ENCODE peak calls at places on chromosomes 13 and 19, in four cellular contexts. One of them, this sample, is unnamed.

GRCh38 chr13:28494861-28495585 is at the start of gene FLT1:
- DNase-seq in activated CD8-positive, alpha-beta T cell treated with anti-CD3 and anti-CD28 coated beads for 36 hours: peak; percentile 59
- DNase-seq in Caco-2: peak; percentile 54
- DNase-seq in AG09309: no peak
- DNase-seq in this sample: peak; percentile 38

GRCh38 chr19:3115916-3116602 is 19.8 kb upstream of the GNA15 start:
- DNase-seq in activated CD8-positive, alpha-beta T cell treated with anti-CD3 and anti-CD28 coated beads for 36 hours: no peak
- DNase-seq in Caco-2: no peak
- DNase-seq in AG09309: no peak
- DNase-seq in this sample: peak; percentile 3

GRCh38 chr13:111480503-111480902 is 160.1 kb downstream of the TEX29 start:
- DNase-seq in activated CD8-positive, alpha-beta T cell treated with anti-CD3 and anti-CD28 coated beads for 36 hours: no peak
- DNase-seq in Caco-2: no peak
- DNase-seq in AG09309: no peak
- DNase-seq in this sample: no peak

GRCh38 chr19:10593820-10594637 is 6.9 kb upstream of the AP1M2 start:
- DNase-seq in activated CD8-positive, alpha-beta T cell treated with anti-CD3 and anti-CD28 coated beads for 36 hours: no peak
- DNase-seq in Caco-2: peak; percentile 9
- DNase-seq in AG09309: no peak
- DNase-seq in this sample: peak; percentile 16

GRCh38 chr19:42074513-42075363 is 1.2 kb upstream of the ZNF574 start:
- DNase-seq in activated CD8-positive, alpha-beta T cell treated with anti-CD3 and anti-CD28 coated beads for 36 hours: peak; percentile 25
- DNase-seq in Caco-2: peak; percentile 53
- DNase-seq in AG09309: no peak
- DNase-seq in this sample: no peak

GRCh38 chr13:110493161-110493593 is 68.3 kb downstream of the RAB20 start:
- DNase-seq in activated CD8-positive, alpha-beta T cell treated with anti-CD3 and anti-CD28 coated beads for 36 hours: no peak
- DNase-seq in Caco-2: no peak
- DNase-seq in AG09309: no peak
- DNase-seq in this sample: no peak

GRCh38 chr13:72062566-72062965 is 195.6 kb upstream of the DACH1 start:
- DNase-seq in activated CD8-positive, alpha-beta T cell treated with anti-CD3 and anti-CD28 coated beads for 36 hours: no peak
- DNase-seq in Caco-2: no peak
- DNase-seq in AG09309: no peak
- DNase-seq in this sample: no peak

GRCh38 chr13:33615436-33615835 is 202.5 kb upstream of the RFC3 start:
- DNase-seq in activated CD8-positive, alpha-beta T cell treated with anti-CD3 and anti-CD28 coated beads for 36 hours: no peak
- DNase-seq in Caco-2: no peak
- DNase-seq in AG09309: no peak
- DNase-seq in this sample: no peak

GRCh38 chr19:34712606-34713261 is 21.3 kb upstream of the ZNF181 start:
- DNase-seq in activated CD8-positive, alpha-beta T cell treated with anti-CD3 and anti-CD28 coated beads for 36 hours: peak; percentile 69
- DNase-seq in Caco-2: peak; percentile 77
- DNase-seq in AG09309: peak; percentile 52
- DNase-seq in this sample: peak; percentile 71

GRCh38 chr19:11699931-11700794 is 38.6 kb downstream of the ZNF823 start:
- DNase-seq in activated CD8-positive, alpha-beta T cell treated with anti-CD3 and anti-CD28 coated beads for 36 hours: peak; percentile 15
- DNase-seq in Caco-2: peak; percentile 44
- DNase-seq in AG09309: no peak
- DNase-seq in this sample: peak; percentile 41

GRCh38 chr13:79392882-79393563 is 13.0 kb downstream of the RBM26 start:
- DNase-seq in activated CD8-positive, alpha-beta T cell treated with anti-CD3 and anti-CD28 coated beads for 36 hours: peak; percentile 47
- DNase-seq in Caco-2: no peak
- DNase-seq in AG09309: no peak
- DNase-seq in this sample: peak; percentile 72

DNA sequence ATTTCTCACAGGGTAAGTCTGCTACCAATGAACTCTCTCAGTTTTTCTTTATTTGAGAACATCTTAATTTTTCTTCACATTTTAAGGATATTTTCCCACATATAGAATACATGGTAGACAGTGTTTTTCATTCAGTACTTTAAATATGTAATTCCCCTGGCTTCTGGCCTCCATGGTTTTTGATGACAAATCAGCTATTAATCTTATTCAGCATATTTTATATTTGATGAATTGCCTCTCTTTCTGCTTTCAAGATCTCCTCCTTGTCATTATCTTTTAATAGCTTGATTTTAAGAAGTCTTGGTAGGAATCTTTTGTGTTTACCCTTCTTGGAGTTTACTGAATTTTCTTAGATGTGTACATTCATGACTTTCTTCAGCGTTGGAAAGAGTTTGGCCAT is 27.6 kb downstream of the TNFSF13B start:
- DNase-seq in activated CD8-positive, alpha-beta T cell treated with anti-CD3 and anti-CD28 coated beads for 36 hours: no peak
- DNase-seq in Caco-2: no peak
- DNase-seq in AG09309: no peak
- DNase-seq in this sample: no peak
- TF ChIP-seq CTCF in activated CD8-positive, alpha-beta T cell treated with anti-CD3 and anti-CD28 coated beads for 36 hours: no peak
- TF ChIP-seq CTCF in Caco-2: no peak
- TF ChIP-seq CTCF in AG09309: no peak
- TF ChIP-seq CTCF in this sample: no peak

GRCh38 chr19:38793671-38794070 is 4.7 kb downstream of the LGALS7B start:
- DNase-seq in activated CD8-positive, alpha-beta T cell treated with anti-CD3 and anti-CD28 coated beads for 36 hours: no peak
- DNase-seq in Caco-2: no peak
- DNase-seq in AG09309: no peak
- DNase-seq in this sample: no peak

GRCh38 chr19:38792250-38793111 is 3.5 kb downstream of the LGALS7B start:
- DNase-seq in activated CD8-positive, alpha-beta T cell treated with anti-CD3 and anti-CD28 coated beads for 36 hours: peak; percentile 68
- DNase-seq in Caco-2: no peak
- DNase-seq in AG09309: no peak
- DNase-seq in this sample: no peak

GRCh38 chr19:38796154-38796553 is 7.2 kb downstream of the LGALS7B start:
- DNase-seq in activated CD8-positive, alpha-beta T cell treated with anti-CD3 and anti-CD28 coated beads for 36 hours: no peak
- DNase-seq in Caco-2: no peak
- DNase-seq in AG09309: no peak
- DNase-seq in this sample: no peak

GRCh38 chr19:38795549-38795948 is 6.5 kb downstream of the LGALS7B start:
- DNase-seq in activated CD8-positive, alpha-beta T cell treated with anti-CD3 and anti-CD28 coated beads for 36 hours: no peak
- DNase-seq in Caco-2: no peak
- DNase-seq in AG09309: no peak
- DNase-seq in this sample: no peak

DNA sequence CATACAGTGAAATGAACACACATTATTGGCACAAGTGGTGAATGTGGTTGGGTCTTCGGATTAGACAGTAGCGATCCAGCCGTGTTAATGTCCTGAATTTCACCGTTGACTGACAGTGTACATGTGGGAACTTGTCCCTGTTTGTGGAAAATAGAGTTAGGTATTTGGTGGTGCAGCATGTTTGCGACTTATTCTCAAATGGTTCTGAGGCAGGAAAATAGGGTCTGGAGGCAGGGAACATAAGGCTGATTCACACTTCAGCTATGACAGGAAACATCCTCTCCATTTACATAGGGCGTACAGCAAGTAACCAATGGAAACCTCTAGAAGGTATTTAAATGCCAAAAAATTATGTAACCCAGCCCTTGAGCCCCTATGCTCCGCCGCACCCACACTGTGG is 4.2 kb downstream of the LGALS7B start:
- DNase-seq in activated CD8-positive, alpha-beta T cell treated with anti-CD3 and anti-CD28 coated beads for 36 hours: no peak
- DNase-seq in Caco-2: no peak
- DNase-seq in AG09309: no peak
- DNase-seq in this sample: peak; percentile 9
- TF ChIP-seq CTCF in activated CD8-positive, alpha-beta T cell treated with anti-CD3 and anti-CD28 coated beads for 36 hours: no peak
- TF ChIP-seq CTCF in Caco-2: no peak
- TF ChIP-seq CTCF in AG09309: no peak
- TF ChIP-seq CTCF in this sample: no peak

DNA sequence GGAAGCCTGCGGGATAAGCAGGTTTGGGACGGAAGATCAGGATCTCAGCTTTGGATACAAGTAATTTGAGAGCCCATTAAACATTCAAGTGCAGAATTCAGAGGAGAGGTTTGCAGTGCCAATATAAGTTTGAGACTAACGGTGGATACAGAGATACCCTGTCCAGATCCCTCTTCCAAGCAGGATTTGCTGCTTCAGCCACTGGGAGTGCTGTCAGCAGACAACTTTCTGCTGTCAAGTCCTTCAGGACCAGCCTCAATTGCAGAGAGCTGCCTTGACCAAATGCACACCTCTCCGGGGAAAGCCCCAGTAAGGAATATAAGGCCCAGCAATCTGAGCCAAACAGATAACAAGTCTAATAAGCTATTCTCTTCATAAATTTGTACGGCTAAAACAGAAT is 46.1 kb upstream of the ZNF780A start:
- DNase-seq in activated CD8-positive, alpha-beta T cell treated with anti-CD3 and anti-CD28 coated beads for 36 hours: no peak
- DNase-seq in Caco-2: no peak
- DNase-seq in AG09309: no peak
- DNase-seq in this sample: no peak
- TF ChIP-seq CTCF in activated CD8-positive, alpha-beta T cell treated with anti-CD3 and anti-CD28 coated beads for 36 hours: no peak
- TF ChIP-seq CTCF in Caco-2: no peak
- TF ChIP-seq CTCF in AG09309: no peak
- TF ChIP-seq CTCF in this sample: no peak

DNA sequence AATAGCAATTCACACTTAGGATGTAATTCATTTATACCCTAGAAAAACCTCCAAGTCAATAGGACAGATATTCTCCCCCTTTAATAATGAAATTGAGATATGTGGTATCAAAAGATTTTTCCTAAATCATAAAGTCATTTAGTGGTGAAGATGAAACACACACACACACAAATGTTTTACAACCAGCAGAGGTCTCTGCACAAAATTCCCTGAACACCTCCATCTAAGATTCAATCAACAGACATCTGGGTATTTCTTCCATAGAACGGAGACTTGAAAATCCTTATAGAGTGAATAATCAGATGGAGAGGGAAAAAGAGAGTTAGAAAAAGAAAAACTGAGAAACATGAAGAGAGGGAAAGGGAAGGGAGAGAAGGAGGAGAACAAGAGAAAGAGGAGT is 52.8 kb downstream of the MYCBP2 start:
- DNase-seq in activated CD8-positive, alpha-beta T cell treated with anti-CD3 and anti-CD28 coated beads for 36 hours: no peak
- DNase-seq in Caco-2: no peak
- DNase-seq in AG09309: no peak
- DNase-seq in this sample: no peak
- TF ChIP-seq CTCF in activated CD8-positive, alpha-beta T cell treated with anti-CD3 and anti-CD28 coated beads for 36 hours: no peak
- TF ChIP-seq CTCF in Caco-2: no peak
- TF ChIP-seq CTCF in AG09309: no peak
- TF ChIP-seq CTCF in this sample: peak; percentile 43

GRCh38 chr19:28705008-28705407 is 507.9 kb downstream of the UQCRFS1 start:
- DNase-seq in activated CD8-positive, alpha-beta T cell treated with anti-CD3 and anti-CD28 coated beads for 36 hours: no peak
- DNase-seq in Caco-2: peak; percentile 5
- DNase-seq in AG09309: peak; percentile 68
- DNase-seq in this sample: peak; percentile 83
- TF ChIP-seq CTCF in activated CD8-positive, alpha-beta T cell treated with anti-CD3 and anti-CD28 coated beads for 36 hours: no peak
- TF ChIP-seq CTCF in Caco-2: no peak
- TF ChIP-seq CTCF in AG09309: peak; percentile 68
- TF ChIP-seq CTCF in this sample: peak; percentile 66

GRCh38 chr19:6491802-6492592 is 10.1 kb downstream of the TUBB4A start:
- DNase-seq in activated CD8-positive, alpha-beta T cell treated with anti-CD3 and anti-CD28 coated beads for 36 hours: no peak
- DNase-seq in Caco-2: no peak
- DNase-seq in AG09309: no peak
- DNase-seq in this sample: no peak

GRCh38 chr19:6484831-6485230 is 3.2 kb upstream of the DENND1C start:
- DNase-seq in activated CD8-positive, alpha-beta T cell treated with anti-CD3 and anti-CD28 coated beads for 36 hours: no peak
- DNase-seq in Caco-2: no peak
- DNase-seq in AG09309: no peak
- DNase-seq in this sample: no peak

GRCh38 chr19:6494438-6495036 is 7.6 kb downstream of the TUBB4A start:
- DNase-seq in activated CD8-positive, alpha-beta T cell treated with anti-CD3 and anti-CD28 coated beads for 36 hours: no peak
- DNase-seq in Caco-2: no peak
- DNase-seq in AG09309: no peak
- DNase-seq in this sample: no peak

GRCh38 chr19:6490134-6490533 is 8.5 kb upstream of the DENND1C start:
- DNase-seq in activated CD8-positive, alpha-beta T cell treated with anti-CD3 and anti-CD28 coated beads for 36 hours: no peak
- DNase-seq in Caco-2: no peak
- DNase-seq in AG09309: no peak
- DNase-seq in this sample: no peak

DNA sequence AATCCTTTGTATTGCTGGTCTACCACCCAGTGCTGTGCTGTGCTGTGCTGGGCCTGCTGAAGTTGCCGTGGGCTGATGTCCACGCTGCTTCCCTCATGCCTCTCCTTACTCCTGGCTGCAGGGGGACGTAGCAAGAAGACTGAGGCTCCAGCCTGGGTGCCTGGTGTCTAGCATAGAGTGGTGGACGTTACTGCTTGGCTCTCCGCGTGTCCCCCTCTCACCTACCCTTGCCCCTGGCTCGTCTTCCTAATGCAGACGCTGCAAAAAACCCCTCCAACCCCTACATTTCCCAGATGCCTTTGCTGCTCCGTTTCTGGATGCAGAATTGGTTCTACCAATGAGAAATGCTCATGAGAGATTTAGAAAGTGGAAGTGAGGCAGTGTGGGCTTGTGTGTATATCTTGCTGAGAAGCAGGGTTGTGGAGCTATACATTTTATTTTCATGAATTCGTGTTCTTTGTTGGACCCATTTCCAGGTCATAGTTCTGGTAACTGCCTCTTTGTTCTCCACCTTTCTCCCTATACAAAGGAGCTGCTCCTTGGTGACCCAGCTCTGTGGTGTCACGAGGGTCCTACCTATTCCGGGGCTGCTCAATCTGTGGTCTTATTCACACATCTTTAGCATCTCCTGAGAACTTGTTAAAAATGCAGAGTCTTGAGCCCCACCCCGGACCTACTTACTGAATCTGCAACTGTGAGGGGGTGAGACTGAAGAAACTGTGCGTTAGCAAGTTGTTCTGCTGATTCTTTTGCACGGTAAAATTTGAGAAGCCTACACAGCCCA is 7.9 kb upstream of the DENND1C start:
- DNase-seq in activated CD8-positive, alpha-beta T cell treated with anti-CD3 and anti-CD28 coated beads for 36 hours: peak; percentile 43
- DNase-seq in Caco-2: no peak
- DNase-seq in AG09309: no peak
- DNase-seq in this sample: no peak
- TF ChIP-seq CTCF in activated CD8-positive, alpha-beta T cell treated with anti-CD3 and anti-CD28 coated beads for 36 hours: no peak
- TF ChIP-seq CTCF in Caco-2: no peak
- TF ChIP-seq CTCF in AG09309: no peak
- TF ChIP-seq CTCF in this sample: no peak

GRCh38 chr19:17420267-17420924 is 549 bp downstream of the MVB12A start:
- DNase-seq in activated CD8-positive, alpha-beta T cell treated with anti-CD3 and anti-CD28 coated beads for 36 hours: peak; percentile 53
- DNase-seq in Caco-2: peak; percentile 24
- DNase-seq in AG09309: no peak
- DNase-seq in this sample: no peak
- TF ChIP-seq CTCF in activated CD8-positive, alpha-beta T cell treated with anti-CD3 and anti-CD28 coated beads for 36 hours: peak; percentile 27
- TF ChIP-seq CTCF in Caco-2: no peak
- TF ChIP-seq CTCF in AG09309: no peak
- TF ChIP-seq CTCF in this sample: peak; percentile 18

GRCh38 chr13:35718084-35718483 is 241.6 kb upstream of the MAB21L1 start:
- DNase-seq in activated CD8-positive, alpha-beta T cell treated with anti-CD3 and anti-CD28 coated beads for 36 hours: no peak
- DNase-seq in Caco-2: no peak
- DNase-seq in AG09309: no peak
- DNase-seq in this sample: no peak
- TF ChIP-seq CTCF in activated CD8-positive, alpha-beta T cell treated with anti-CD3 and anti-CD28 coated beads for 36 hours: no peak
- TF ChIP-seq CTCF in Caco-2: no peak
- TF ChIP-seq CTCF in AG09309: no peak
- TF ChIP-seq CTCF in this sample: peak; percentile 31